ENCODE peak calls at places on chromosomes 7 and 10, in ten cellular contexts. W is mammary epithelial cell, O is colonic mucosa, U is keratinocyte, H is PC-3, S is mesendoderm, K is HCT116, J is IMR-90, B is neuronal stem cell, L is DND-41. N is an unnamed sample.

GRCh38 chr10:22308390-22308789 is 7.8 kb upstream of the COMMD3 start:
- DNase-seq in W (peak; percentile 58), O (no peak), U (no peak), H (peak; percentile 94), S (no peak), K (no peak), J (peak; percentile 53), B (no peak), L (no peak), N (no peak)

GRCh38 chr7:36147361-36147760 is 5.7 kb upstream of the EEPD1 start:
- DNase-seq in W (no peak), O (no peak), U (no peak), H (no peak), S (no peak), K (no peak), J (no peak), B (no peak), L (no peak), N (no peak)

GRCh38 chr10:53406532-53406931 is 633.9 kb upstream of the MBL2 start:
- DNase-seq in W (no peak), O (no peak), U (no peak), H (no peak), S (no peak), K (no peak), J (peak; percentile 8), B (no peak), L (no peak), N (no peak)

GRCh38 chr10:99779335-99779734 is 3.1 kb upstream of the ABCC2 start:
- DNase-seq in W (peak; percentile 51), O (no peak), U (no peak), H (peak; percentile 59), S (no peak), K (no peak), J (peak; percentile 83), B (no peak), L (no peak), N (no peak)

GRCh38 chr7:77565917-77566316 is 28.8 kb downstream of the PTPN12 start:
- DNase-seq in W (peak; percentile 70), O (no peak), U (no peak), H (peak; percentile 75), S (no peak), K (no peak), J (peak; percentile 85), B (no peak), L (no peak), N (no peak)

GRCh38 chr7:101433688-101434087 is 71.0 kb downstream of the COL26A1 start:
- DNase-seq in W (no peak), O (no peak), U (no peak), H (no peak), S (no peak), K (no peak), J (no peak), B (no peak), L (no peak), N (no peak)

GRCh38 chr10:48804740-48805182 is 120.1 kb downstream of the WDFY4 start:
- DNase-seq in W (no peak), O (no peak), U (no peak), H (no peak), S (no peak), K (no peak), J (no peak), B (no peak), L (peak; percentile 79), N (no peak)

GRCh38 chr10:107814865-107815487 is 650.5 kb upstream of the SORCS1 start:
- DNase-seq in W (peak; percentile 63), O (peak; percentile 72), U (no peak), H (peak; percentile 78), S (peak; percentile 86), K (no peak), J (peak; percentile 5), B (peak; percentile 56), L (peak; percentile 9), N (peak; percentile 90)

GRCh38 chr7:55055479-55055878 is 36.7 kb downstream of the EGFR start:
- DNase-seq in W (peak; percentile 74), O (no peak), U (peak; percentile 74), H (peak; percentile 45), S (no peak), K (no peak), J (peak; percentile 92), B (no peak), L (no peak), N (no peak)

GRCh38 chr7:55052726-55053431 is 34.1 kb downstream of the EGFR start:
- DNase-seq in W (no peak), O (no peak), U (no peak), H (no peak), S (no peak), K (no peak), J (peak; percentile 84), B (no peak), L (no peak), N (no peak)

GRCh38 chr7:55054758-55055157 is 35.9 kb downstream of the EGFR start:
- DNase-seq in W (no peak), O (no peak), U (no peak), H (no peak), S (no peak), K (no peak), J (no peak), B (no peak), L (no peak), N (no peak)

GRCh38 chr7:55053651-55054226 is 34.9 kb downstream of the EGFR start:
- DNase-seq in W (peak; percentile 82), O (no peak), U (no peak), H (peak; percentile 65), S (peak; percentile 10), K (no peak), J (peak; percentile 50), B (no peak), L (no peak), N (no peak)

GRCh38 chr7:55054252-55054651 is 35.4 kb downstream of the EGFR start:
- DNase-seq in W (no peak), O (no peak), U (no peak), H (no peak), S (no peak), K (no peak), J (no peak), B (no peak), L (no peak), N (no peak)
- H3K9ac ChIP-seq in W (peak overlapping the region; percentile 83), O (no peak overlapping the region), U (peak overlapping the region; percentile 87), H (no peak overlapping the region), S (no peak overlapping the region), K (no peak overlapping the region), J (no peak overlapping the region), B (no peak overlapping the region), L (no peak overlapping the region), N (no peak overlapping the region)

GRCh38 chr7:99579281-99579955 is 18.6 kb upstream of the TMEM225B start:
- DNase-seq in W (no peak), O (no peak), U (no peak), H (no peak), S (no peak), K (no peak), J (no peak), B (no peak), L (no peak), N (no peak)

GRCh38 chr7:99576251-99576650 is 17.8 kb downstream of the ZNF655 start:
- DNase-seq in W (no peak), O (no peak), U (no peak), H (no peak), S (peak; percentile 19), K (no peak), J (no peak), B (no peak), L (no peak), N (no peak)

GRCh38 chr7:99579956-99580777 is 17.9 kb upstream of the TMEM225B start:
- DNase-seq in W (no peak), O (peak; percentile 27), U (no peak), H (no peak), S (peak; percentile 77), K (no peak), J (peak; percentile 23), B (peak; percentile 63), L (no peak), N (peak; percentile 91)
- H3K9ac ChIP-seq in W (no peak overlapping the region), O (peak overlapping the region; percentile 59), U (peak overlapping the region; percentile 37), H (no peak overlapping the region), S (peak overlapping the region; percentile 66), K (no peak overlapping the region), J (peak overlapping the region; percentile 69), B (peak overlapping the region; percentile 94), L (no peak overlapping the region), N (peak overlapping the region; percentile 21)

GRCh38 chr10:79443338-79444242 is 1.8 kb downstream of the ZCCHC24 start:
- DNase-seq in W (peak; percentile 43), O (no peak), U (no peak), H (peak; percentile 64), S (no peak), K (no peak), J (peak; percentile 51), B (no peak), L (no peak), N (no peak)

GRCh38 chr10:79438699-79439085 is 6.7 kb downstream of the ZCCHC24 start:
- DNase-seq in W (no peak), O (no peak), U (no peak), H (no peak), S (no peak), K (no peak), J (no peak), B (no peak), L (no peak), N (no peak)

GRCh38 chr10:79442171-79443040 is 3.0 kb downstream of the ZCCHC24 start:
- DNase-seq in W (no peak), O (no peak), U (no peak), H (no peak), S (no peak), K (no peak), J (no peak), B (no peak), L (no peak), N (no peak)

GRCh38 chr10:79440281-79440680 is 5.1 kb downstream of the ZCCHC24 start:
- DNase-seq in W (no peak), O (no peak), U (no peak), H (no peak), S (no peak), K (no peak), J (no peak), B (no peak), L (no peak), N (no peak)

GRCh38 chr10:79441433-79441832 is 4.0 kb downstream of the ZCCHC24 start:
- DNase-seq in W (no peak), O (no peak), U (no peak), H (no peak), S (no peak), K (no peak), J (no peak), B (no peak), L (no peak), N (no peak)
- H3K9ac ChIP-seq in W (no peak overlapping the region), O (no peak overlapping the region), U (no peak overlapping the region), H (no peak overlapping the region), S (no peak overlapping the region), K (no peak overlapping the region), J (no peak overlapping the region), B (no peak overlapping the region), L (no peak overlapping the region), N (no peak overlapping the region)

GRCh38 chr7:155204744-155205367 is 92.8 kb upstream of the INSIG1 start:
- DNase-seq in W (no peak), O (no peak), U (no peak), H (no peak), S (no peak), K (no peak), J (no peak), B (no peak), L (no peak), N (no peak)

GRCh38 chr7:155203882-155204691 is 93.6 kb upstream of the INSIG1 start:
- DNase-seq in W (no peak), O (no peak), U (no peak), H (no peak), S (no peak), K (no peak), J (no peak), B (no peak), L (no peak), N (no peak)

GRCh38 chr7:155205368-155206285 is 92.1 kb upstream of the INSIG1 start:
- DNase-seq in W (peak; percentile 95), O (peak; percentile 80), U (peak; percentile 59), H (peak; percentile 94), S (peak; percentile 69), K (peak; percentile 91), J (peak; percentile 99), B (no peak), L (peak; percentile 95), N (peak; percentile 72)

GRCh38 chr7:155207335-155208002 is 90.2 kb upstream of the INSIG1 start:
- DNase-seq in W (no peak), O (no peak), U (no peak), H (no peak), S (no peak), K (no peak), J (no peak), B (no peak), L (no peak), N (no peak)

DNA sequence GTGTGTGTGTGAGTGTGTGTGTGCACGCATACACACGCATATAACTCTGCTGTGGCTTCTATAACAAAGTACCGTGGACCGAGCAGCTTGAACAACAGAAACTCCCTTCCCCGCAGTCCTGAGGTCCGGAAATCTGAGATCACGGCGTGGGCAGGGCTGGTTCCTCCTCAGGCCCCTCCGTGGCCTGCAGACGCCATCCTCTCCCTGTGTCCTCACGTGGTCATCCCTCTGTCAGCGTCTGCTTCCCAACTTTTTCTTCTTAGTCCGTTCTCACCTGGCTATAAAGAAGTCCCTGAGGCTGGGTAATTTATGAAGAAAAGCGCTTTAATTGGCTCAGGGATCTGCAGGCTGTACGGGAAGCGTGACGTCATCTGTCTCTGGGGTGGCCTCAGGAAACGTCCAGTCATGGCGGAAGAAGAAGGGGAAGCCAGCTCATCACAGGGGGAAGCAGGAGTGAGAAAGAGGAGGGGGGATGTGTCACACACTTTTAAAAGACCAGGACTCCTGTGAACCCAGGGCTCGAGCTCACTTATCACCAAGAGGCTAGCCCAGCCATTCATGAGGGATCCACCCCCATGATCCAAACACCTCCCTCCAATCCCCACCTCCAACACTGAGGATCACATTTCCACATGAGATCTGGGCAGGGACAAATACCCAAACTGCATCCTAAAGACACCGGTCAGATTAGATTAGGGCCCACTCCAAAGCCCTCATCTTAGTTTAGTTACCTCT is 91.2 kb upstream of the INSIG1 start:
- DNase-seq in W (no peak), O (peak; percentile 39), U (no peak), H (peak; percentile 69), S (no peak), K (no peak), J (peak; percentile 89), B (no peak), L (no peak), N (no peak)
- H3K9ac ChIP-seq in W (no peak overlapping the region), O (peak overlapping the region; percentile 4), U (no peak overlapping the region), H (peak overlapping the region; percentile 90), S (no peak overlapping the region), K (peak overlapping the region; percentile 43), J (no peak overlapping the region), B (peak overlapping the region; percentile 46), L (peak overlapping the region; percentile 59), N (no peak overlapping the region)